ENCODE peak calls at places on chromosomes 5 and 9, in four cellular contexts. C, P, O and M are unnamed samples.

GRCh38 chr9:89359636-89360315 is 41.5 kb downstream of the SECISBP2 start:
- DNase-seq in P (no peak), C (no peak), O (no peak), M (no peak)

GRCh38 chr9:92561374-92562329 is 25.9 kb upstream of the ECM2 start:
- DNase-seq in P (no peak), O (no peak), C (no peak), M (no peak)

GRCh38 chr9:69172895-69173294 is 1.2 kb upstream of the TJP2 start:
- DNase-seq in C (no peak), O (no peak), P (no peak), M (no peak)

GRCh38 chr9:68690088-68690487 is 15.0 kb upstream of the PIP5K1B start:
- DNase-seq in P (no peak), O (no peak), C (no peak), M (no peak)

GRCh38 chr5:160312139-160312959 is at the start of gene CCNJL:
- DNase-seq in O (no peak), C (peak; percentile 39), P (peak; percentile 74), M (no peak)

GRCh38 chr5:9537223-9538141 is 8.4 kb downstream of the SEMA5A start:
- DNase-seq in P (no peak), O (no peak), C (no peak), M (no peak)

GRCh38 chr5:141182248-141182647 is at the start of gene PCDHB16:
- DNase-seq in O (no peak), C (peak; percentile 29), P (no peak), M (no peak)

GRCh38 chr5:14120176-14120575 is 23.0 kb upstream of the TRIO start:
- DNase-seq in O (no peak), C (no peak), P (no peak), M (no peak)

GRCh38 chr9:133731876-133732321 is 6.3 kb downstream of the SARDH start:
- DNase-seq in P (peak; percentile 5), O (no peak), C (no peak), M (no peak)

GRCh38 chr5:177128551-177128976 is 5.0 kb upstream of the NSD1 start:
- DNase-seq in C (no peak), O (no peak), P (no peak), M (no peak)

GRCh38 chr5:84494453-84494852 is 109.8 kb upstream of the EDIL3 start:
- DNase-seq in O (no peak), P (no peak), C (no peak), M (no peak)

GRCh38 chr9:111993319-111993718 is 96.7 kb downstream of the UGCG start:
- DNase-seq in O (no peak), P (no peak), C (no peak), M (no peak)

GRCh38 chr9:117545846-117546245 is 131.0 kb upstream of the ASTN2 start:
- DNase-seq in O (no peak), C (no peak), P (no peak), M (no peak)

GRCh38 chr5:123752576-123752975 is 240.6 kb downstream of the CSNK1G3 start:
- DNase-seq in P (no peak), C (no peak), O (no peak), M (no peak)

GRCh38 chr5:51731641-51732040 is 348.4 kb downstream of the ISL1 start:
- DNase-seq in O (no peak), C (no peak), P (no peak), M (no peak)